ENCODE peak calls at places on chromosome 1, in eight cellular contexts. F is heart left ventricle, I is suprapubic skin, C is upper lobe of left lung, X is adrenal gland, H is right lobe of liver, N is HepG2, R is GM12891. K is an unnamed sample.

GRCh38 chr1:57411262-57411661 is 12.6 kb downstream of the DAB1 start:
- DNase-seq in N (no peak), X (no peak), C (no peak), F (peak), R (no peak), I (no peak), H (no peak), K (no peak)

GRCh38 chr1:205377355-205377754 is 20.6 kb upstream of the KLHDC8A start:
- DNase-seq in C (no peak), X (no peak), N (no peak), H (no peak), F (no peak), I (no peak), R (no peak), K (no peak)

GRCh38 chr1:1853593-1854257 is 37.2 kb downstream of the GNB1 start:
- DNase-seq in F (no peak), R (no peak), I (no peak), X (no peak), H (no peak), N (no peak), C (no peak), K (no peak)

GRCh38 chr1:234963180-234963903 is 165.3 kb downstream of the TOMM20 start:
- DNase-seq in X (peak), R (no peak), H (peak), C (peak), N (peak), I (peak), F (peak), K (peak)

GRCh38 chr1:24418898-24419628 is 3.5 kb downstream of the NIPAL3 start:
- DNase-seq in H (no peak), R (no peak), X (no peak), I (no peak), C (peak), N (no peak), F (peak), K (no peak)

GRCh38 chr1:245948786-245949185 is 558.3 kb downstream of the SMYD3 start:
- DNase-seq in N (no peak), X (no peak), I (no peak), C (peak), H (no peak), F (no peak), R (no peak), K (no peak)

GRCh38 chr1:29655945-29656866 is 419.9 kb downstream of the PTPRU start:
- DNase-seq in I (no peak), C (no peak), R (no peak), X (no peak), F (no peak), H (no peak), N (no peak), K (no peak)

GRCh38 chr1:56511323-56511722 is 68.0 kb downstream of the PLPP3 start:
- DNase-seq in H (no peak), F (no peak), I (no peak), R (no peak), X (no peak), C (no peak), N (no peak), K (no peak)

GRCh38 chr1:219701453-219701852 is 88.5 kb upstream of the ZC3H11B start:
- DNase-seq in R (no peak), H (no peak), X (no peak), I (no peak), N (no peak), F (no peak), C (no peak), K (no peak)

GRCh38 chr1:48493970-48494769 is 22.2 kb upstream of the SPATA6 start:
- DNase-seq in F (no peak), X (peak), I (no peak), H (no peak), N (peak), C (no peak), R (no peak), K (no peak)

GRCh38 chr1:27517907-27518718 is 28.1 kb upstream of the WASF2 start:
- DNase-seq in X (no peak), I (no peak), F (no peak), C (no peak), R (no peak), H (no peak), N (no peak), K (no peak)
- TF ChIP-seq POLR2A in X (no peak), I (no peak), F (no peak), C (no peak), R (no peak), H (no peak), N (no peak), K (no peak)

GRCh38 chr1:159867322-159868064 is 5.0 kb upstream of the VSIG8 start:
- DNase-seq in F (no peak), H (peak), C (peak), R (no peak), N (no peak), X (peak), I (no peak), K (no peak)

GRCh38 chr1:159870704-159871103 is 8.2 kb upstream of the VSIG8 start:
- DNase-seq in C (no peak), R (no peak), N (no peak), H (no peak), X (no peak), F (no peak), I (no peak), K (no peak)

GRCh38 chr1:159868766-159869165 is 6.3 kb upstream of the VSIG8 start:
- DNase-seq in I (no peak), F (no peak), N (no peak), R (no peak), X (no peak), C (no peak), H (no peak), K (no peak)

GRCh38 chr1:159869607-159870006 is 7.2 kb upstream of the VSIG8 start:
- DNase-seq in R (no peak), F (no peak), C (no peak), H (no peak), N (no peak), X (no peak), I (no peak), K (no peak)

DNA sequence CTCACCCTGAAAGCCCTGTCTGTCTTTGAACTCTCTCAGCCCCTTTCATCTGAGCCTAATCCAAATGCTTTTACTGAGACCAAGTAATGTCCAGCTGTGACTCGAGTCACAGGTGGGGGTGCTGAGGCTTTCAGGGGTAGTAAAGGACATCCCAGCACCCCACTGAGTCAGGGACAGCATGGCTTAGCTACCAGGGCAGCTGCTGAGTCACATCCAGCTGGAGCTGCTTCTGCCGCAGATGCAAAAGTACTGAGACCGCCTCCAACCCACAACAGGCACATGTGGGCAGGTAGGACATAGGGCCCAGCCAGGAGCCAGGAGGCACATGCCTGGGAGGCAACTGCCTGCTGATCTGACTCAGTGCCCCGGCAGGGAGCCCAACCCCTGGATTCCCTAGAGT is 6.7 kb upstream of the VSIG8 start:
- DNase-seq in N (no peak), H (no peak), R (no peak), C (no peak), X (peak), I (no peak), F (no peak), K (no peak)
- TF ChIP-seq POLR2A in N (no peak), H (no peak), R (no peak), C (no peak), X (no peak), I (no peak), F (no peak), K (no peak)

DNA sequence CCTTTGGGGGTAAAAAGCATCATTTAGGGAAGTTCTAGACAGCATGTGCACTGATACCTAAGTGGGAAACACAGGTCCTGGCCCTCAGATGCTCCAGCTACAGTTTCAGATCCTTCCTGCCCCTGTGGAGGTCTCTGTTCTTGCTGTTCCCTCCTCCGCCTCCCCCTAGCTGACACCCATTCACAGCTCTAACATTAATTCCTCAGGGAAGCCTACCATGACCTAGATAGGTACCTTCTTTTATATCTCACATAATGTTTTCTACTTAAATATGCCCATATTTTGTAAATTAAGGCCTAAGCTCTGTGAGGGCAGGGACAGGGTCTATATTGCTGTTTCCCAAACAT is 11.3 kb downstream of the TSPAN2 start:
- DNase-seq in N (no peak), I (no peak), F (no peak), R (no peak), H (no peak), X (no peak), C (no peak), K (no peak)
- TF ChIP-seq POLR2A in N (no peak), I (no peak), F (no peak), R (no peak), H (no peak), X (no peak), C (no peak), K (no peak)

GRCh38 chr1:109912873-109913272 is 2.2 kb downstream of the CSF1 start:
- DNase-seq in I (no peak), N (no peak), X (no peak), F (no peak), H (no peak), C (no peak), R (no peak), K (no peak)
- TF ChIP-seq POLR2A in I (no peak), N (no peak), X (no peak), F (no peak), H (no peak), C (no peak), R (no peak), K (no peak)

GRCh38 chr1:58968360-58968952 is 184.6 kb upstream of the JUN start:
- DNase-seq in N (no peak), X (peak), H (peak), R (peak), I (peak), F (peak), C (no peak), K (peak)

GRCh38 chr1:58966917-58967733 is 183.3 kb upstream of the JUN start:
- DNase-seq in H (no peak), R (no peak), C (no peak), X (no peak), I (no peak), F (no peak), N (no peak), K (no peak)

GRCh38 chr1:58975888-58976287 is 192.0 kb upstream of the JUN start:
- DNase-seq in F (no peak), N (no peak), X (no peak), I (no peak), R (no peak), C (no peak), H (no peak), K (no peak)

GRCh38 chr1:58976294-58976693 is 192.4 kb upstream of the JUN start:
- DNase-seq in I (no peak), N (no peak), C (no peak), R (no peak), X (no peak), F (no peak), H (no peak), K (no peak)

DNA sequence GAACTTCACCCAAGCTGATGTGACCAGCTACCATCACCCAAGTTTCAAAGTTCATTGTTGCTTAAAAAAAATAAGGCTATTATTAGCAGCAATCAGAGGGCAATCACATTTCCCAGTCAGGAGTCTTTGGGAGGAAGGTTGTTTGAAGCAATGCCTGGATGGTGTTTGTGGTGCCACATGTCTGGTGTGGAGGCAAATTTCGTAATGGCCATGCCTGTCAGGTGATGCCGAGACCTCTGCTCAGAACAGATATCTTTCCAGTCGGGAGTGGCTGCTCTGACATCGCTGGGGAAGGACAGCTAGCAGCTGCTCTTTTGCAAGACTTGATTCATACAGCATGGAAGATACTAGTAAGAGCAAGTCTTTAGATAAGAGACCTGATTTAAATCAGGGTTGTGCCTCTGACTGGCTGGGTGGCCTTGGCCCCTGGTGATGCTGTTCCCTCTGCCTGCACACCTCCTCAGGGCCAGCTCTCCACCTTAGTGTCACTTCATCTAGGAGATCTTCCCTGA is 187.8 kb upstream of the JUN start:
- DNase-seq in X (peak), N (peak), H (peak), R (no peak), F (peak), I (peak), C (no peak), K (no peak)
- TF ChIP-seq POLR2A in X (no peak), N (no peak), H (peak), R (no peak), F (peak), I (no peak), C (no peak), K (no peak)

GRCh38 chr1:202046748-202047708 is 36.6 kb downstream of the ELF3 start:
- DNase-seq in I (no peak), X (no peak), R (no peak), N (peak), C (no peak), F (no peak), H (no peak), K (no peak)

GRCh38 chr1:202049129-202049528 is 38.7 kb downstream of the ELF3 start:
- DNase-seq in R (no peak), X (no peak), I (no peak), N (no peak), F (peak), H (no peak), C (no peak), K (no peak)

GRCh38 chr1:202045699-202046098 is 35.3 kb downstream of the ELF3 start:
- DNase-seq in F (no peak), X (no peak), R (no peak), H (no peak), C (no peak), N (no peak), I (no peak), K (no peak)

GRCh38 chr1:202047977-202048376 is 37.6 kb downstream of the ELF3 start:
- DNase-seq in I (no peak), R (no peak), H (no peak), C (no peak), N (peak), F (no peak), X (no peak), K (no peak)

DNA sequence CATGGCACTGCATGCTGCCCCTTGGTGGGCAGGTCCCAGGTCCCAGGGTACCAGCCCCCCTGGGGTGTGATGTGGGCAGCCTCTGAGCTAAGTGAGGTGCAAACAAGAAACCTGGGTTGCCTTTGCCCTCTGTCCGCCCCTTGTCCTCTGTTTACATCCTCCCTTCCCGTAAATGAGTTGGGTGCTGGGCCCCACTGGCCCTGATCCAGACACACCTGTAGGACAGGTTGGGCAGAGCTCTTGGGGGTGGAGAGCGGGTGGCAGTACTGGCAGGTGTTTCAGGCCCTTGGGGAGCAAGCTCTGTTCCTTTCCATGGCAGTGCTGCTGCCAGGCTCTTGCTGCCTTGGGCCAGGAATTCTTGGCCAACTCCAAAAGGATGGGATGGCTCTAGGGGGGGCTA is 35.8 kb downstream of the ELF3 start:
- DNase-seq in N (no peak), X (no peak), C (no peak), R (no peak), F (no peak), I (peak), H (peak), K (no peak)
- TF ChIP-seq POLR2A in N (no peak), X (no peak), C (no peak), R (no peak), F (no peak), I (no peak), H (no peak), K (no peak)

DNA sequence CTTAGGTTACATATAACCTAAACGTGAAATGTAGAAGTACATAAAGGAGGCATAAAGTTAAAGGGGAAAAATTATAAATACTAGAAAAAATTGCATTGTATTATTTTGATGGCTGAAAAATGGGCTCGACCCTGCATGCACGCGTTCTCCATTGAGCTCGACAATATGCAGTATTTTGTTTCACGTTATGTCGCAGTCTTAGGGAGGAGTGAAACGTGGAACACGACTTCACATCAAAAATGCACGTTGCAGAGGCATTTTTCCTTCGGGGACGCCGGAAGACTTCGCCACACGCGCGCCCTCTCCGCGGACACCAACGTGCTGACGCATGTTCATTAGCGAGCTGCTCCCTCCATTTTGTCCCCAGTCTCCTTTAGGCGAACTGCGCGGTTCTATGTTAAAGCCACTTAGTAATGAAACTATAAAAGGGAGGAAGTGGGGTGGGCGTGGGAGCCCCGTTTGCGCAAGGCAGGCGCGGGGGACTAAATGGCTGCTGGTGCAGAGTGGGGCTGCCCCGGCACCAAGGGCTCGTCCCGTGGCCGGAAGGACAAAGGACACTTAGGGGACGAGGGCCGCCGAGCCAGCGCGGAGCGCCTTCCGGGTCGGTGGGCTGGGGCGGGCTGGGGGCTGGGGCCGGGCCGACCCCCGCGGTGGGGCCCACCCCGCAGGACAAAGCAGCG is 722 bp upstream of the COX20 start:
- DNase-seq in H (peak), I (peak), C (no peak), X (peak), R (peak), F (peak), N (peak), K (peak)
- TF ChIP-seq POLR2A in H (peak), I (peak), C (peak), X (no peak), R (peak), F (peak), N (peak), K (peak)